ENCODE peak calls at places on chromosomes 11 and 22, in seven cellular contexts. Z is foreskin fibroblast, A is right lobe of liver, E is Calu3, Q is heart left ventricle, C is left lung, G is astrocyte. D is an unnamed sample.

GRCh38 chr11:67053896-67054850 is 2.5 kb upstream of the RHOD start:
- DNase-seq in Z (peak; percentile 74), A (peak; percentile 81), E (peak; percentile 77), Q (no peak), C (no peak), G (peak; percentile 91), D (no peak)

GRCh38 chr11:131695889-131696429 is 325.5 kb downstream of the NTM start:
- DNase-seq in Z (no peak), A (no peak), E (no peak), Q (no peak), C (no peak), G (no peak), D (no peak)

GRCh38 chr11:70131606-70132190 is 53.6 kb downstream of the ANO1 start:
- DNase-seq in Z (no peak), A (no peak), E (no peak), Q (no peak), C (peak; percentile 48), G (no peak), D (no peak)

GRCh38 chr11:42951266-42951665 is 360.5 kb upstream of the API5 start:
- DNase-seq in Z (no peak), A (no peak), E (no peak), Q (no peak), C (no peak), G (no peak), D (no peak)

GRCh38 chr11:128210148-128210940 is 377.0 kb downstream of the ETS1 start:
- DNase-seq in Z (peak; percentile 95), A (no peak), E (peak; percentile 76), Q (no peak), C (no peak), G (peak; percentile 98), D (no peak)

GRCh38 chr22:46024136-46024840 is 47.3 kb upstream of the WNT7B start:
- DNase-seq in Z (no peak), A (peak; percentile 4), E (no peak), Q (peak; percentile 16), C (no peak), G (no peak), D (no peak)

GRCh38 chr22:26398741-26399153 is 30.3 kb upstream of the ASPHD2 start:
- DNase-seq in Z (peak; percentile 85), A (peak; percentile 25), E (peak; percentile 68), Q (peak; percentile 26), C (peak; percentile 77), G (peak; percentile 71), D (peak; percentile 69)

GRCh38 chr11:123740787-123741158 is 687 bp downstream of the ZNF202 start:
- DNase-seq in Z (peak; percentile 15), A (no peak), E (no peak), Q (no peak), C (no peak), G (no peak), D (no peak)

GRCh38 chr11:126112547-126112946 is 49.9 kb upstream of the CDON start:
- DNase-seq in Z (peak; percentile 62), A (no peak), E (no peak), Q (peak; percentile 39), C (no peak), G (no peak), D (no peak)

GRCh38 chr11:126114486-126115252 is 52.0 kb upstream of the CDON start:
- DNase-seq in Z (peak; percentile 14), A (no peak), E (no peak), Q (no peak), C (no peak), G (no peak), D (no peak)

GRCh38 chr11:126113963-126114362 is 51.3 kb upstream of the CDON start:
- DNase-seq in Z (peak; percentile 19), A (no peak), E (no peak), Q (no peak), C (no peak), G (no peak), D (no peak)

GRCh38 chr11:126113012-126113411 is 50.3 kb upstream of the CDON start:
- DNase-seq in Z (no peak), A (no peak), E (no peak), Q (no peak), C (no peak), G (no peak), D (no peak)

DNA sequence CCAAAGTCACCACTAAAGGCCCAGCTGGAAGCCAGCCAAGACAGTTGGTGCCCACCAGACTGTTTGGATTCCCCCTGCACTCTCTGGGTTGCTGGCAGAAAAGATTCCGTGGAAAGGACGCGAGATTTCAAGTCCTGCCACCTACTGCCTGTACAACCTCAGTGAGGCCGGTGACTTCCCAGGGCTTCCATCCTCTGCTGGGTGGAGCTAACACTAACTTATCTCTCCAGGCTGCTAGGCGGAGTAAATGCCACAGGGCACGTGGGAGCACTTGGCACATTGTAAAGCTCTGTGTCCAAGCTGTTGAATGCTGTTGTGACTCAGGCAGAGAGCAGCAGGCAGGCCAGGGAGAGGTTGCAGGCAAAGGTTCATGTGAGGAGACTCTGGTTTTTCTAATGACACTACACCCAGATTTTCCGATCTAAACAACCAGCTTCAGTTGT is 50.9 kb upstream of the CDON start:
- DNase-seq in Z (peak; percentile 97), A (peak; percentile 87), E (peak; percentile 83), Q (peak; percentile 84), C (peak; percentile 87), G (peak; percentile 97), D (no peak)
- TF ChIP-seq CTCF in Z (no peak), A (peak; percentile 17), E (no peak), Q (no peak), C (no peak), G (no peak), D (no peak)

DNA sequence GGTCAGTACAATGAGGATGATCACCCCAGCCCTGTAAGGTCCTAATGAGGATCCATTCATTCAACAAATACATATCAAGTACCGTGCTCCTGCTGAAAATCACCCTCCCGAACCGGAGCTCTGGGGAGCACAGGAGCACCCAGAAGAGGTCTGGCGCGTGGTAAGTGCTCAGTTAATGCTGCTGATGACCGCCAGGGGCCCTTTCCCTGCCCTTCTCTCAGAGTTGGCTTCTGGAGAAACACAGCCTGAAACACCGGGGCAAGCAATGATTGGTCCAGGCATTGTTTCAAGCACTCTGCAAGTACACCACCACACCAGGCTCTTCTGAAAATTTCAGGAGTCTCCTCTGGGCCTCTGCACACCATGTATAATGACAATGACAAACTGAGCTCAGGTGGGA is 3.8 kb upstream of the CCDC86 start:
- DNase-seq in Z (no peak), A (no peak), E (no peak), Q (no peak), C (no peak), G (no peak), D (no peak)
- TF ChIP-seq CTCF in Z (peak; percentile 20), A (no peak), E (no peak), Q (no peak), C (no peak), G (no peak), D (no peak)

GRCh38 chr11:115134886-115135285 is 369.3 kb downstream of the CADM1 start:
- DNase-seq in Z (no peak), A (no peak), E (no peak), Q (no peak), C (no peak), G (no peak), D (no peak)

GRCh38 chr11:115129771-115130306 is 374.4 kb downstream of the CADM1 start:
- DNase-seq in Z (no peak), A (no peak), E (no peak), Q (no peak), C (no peak), G (no peak), D (no peak)

GRCh38 chr11:115133810-115134209 is 370.4 kb downstream of the CADM1 start:
- DNase-seq in Z (no peak), A (no peak), E (no peak), Q (no peak), C (no peak), G (no peak), D (no peak)

GRCh38 chr11:115135936-115136335 is 368.3 kb downstream of the CADM1 start:
- DNase-seq in Z (no peak), A (no peak), E (no peak), Q (no peak), C (no peak), G (no peak), D (no peak)

DNA sequence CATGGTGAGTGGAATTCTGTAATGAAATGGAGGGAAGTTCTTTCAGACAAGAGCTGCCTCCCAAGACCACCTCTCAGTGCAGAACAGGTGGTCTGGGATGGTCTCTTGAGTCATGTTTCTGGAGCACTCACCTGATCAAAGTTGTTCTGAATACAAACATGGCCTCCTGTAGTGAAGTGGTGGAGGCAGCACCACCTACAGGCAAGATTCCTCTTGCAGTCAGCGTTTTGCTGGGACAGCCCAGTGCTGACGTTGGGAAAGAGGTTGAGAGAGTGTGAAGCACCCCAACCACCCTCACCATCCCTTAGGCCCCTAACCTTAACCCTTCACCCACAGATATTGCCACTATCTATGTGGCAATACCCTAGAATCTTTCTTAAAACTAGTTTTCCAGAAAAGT is 371.4 kb downstream of the CADM1 start:
- DNase-seq in Z (no peak), A (no peak), E (no peak), Q (no peak), C (no peak), G (no peak), D (no peak)
- TF ChIP-seq CTCF in Z (peak; percentile 6), A (peak; percentile 17), E (no peak), Q (no peak), C (no peak), G (no peak), D (no peak)

DNA sequence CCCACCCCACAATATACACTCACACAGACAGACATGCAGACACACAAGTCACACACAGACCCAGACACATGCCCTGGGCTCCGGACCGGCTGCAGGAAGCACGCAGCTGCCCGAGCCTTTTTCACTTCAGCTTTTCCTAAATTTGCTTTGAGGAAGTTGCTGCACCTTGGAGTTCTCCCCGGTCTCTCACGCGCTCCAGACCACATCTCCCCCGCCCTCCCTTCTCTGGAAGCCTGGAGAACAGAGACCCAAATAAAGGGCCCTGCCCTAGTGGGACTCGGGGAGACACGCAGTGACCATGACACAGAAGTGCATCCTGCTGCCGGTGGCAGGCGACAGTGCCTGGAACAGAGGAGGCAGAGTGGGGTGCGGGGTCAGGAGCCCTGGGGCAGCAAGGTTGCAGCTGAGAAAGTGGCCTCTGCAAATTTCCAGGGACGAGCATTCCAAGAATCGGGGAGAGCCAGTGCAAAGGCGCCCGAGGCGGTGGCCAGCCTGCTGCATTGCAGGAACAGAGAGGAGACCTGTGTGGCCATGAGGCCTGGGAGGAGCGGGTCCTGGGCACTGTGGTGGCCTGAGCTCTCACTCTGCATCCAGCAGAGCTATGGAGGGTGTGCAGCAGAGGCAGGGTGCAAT is 19.1 kb downstream of the RPL3 start:
- DNase-seq in Z (peak; percentile 45), A (no peak), E (no peak), Q (peak; percentile 65), C (no peak), G (no peak), D (peak; percentile 85)
- TF ChIP-seq CTCF in Z (no peak), A (no peak), E (no peak), Q (no peak), C (no peak), G (no peak), D (no peak)

GRCh38 chr11:108593910-108594434 is 404 bp upstream of the EXPH5 start:
- DNase-seq in Z (no peak), A (no peak), E (no peak), Q (no peak), C (no peak), G (no peak), D (no peak)

GRCh38 chr11:108593214-108593909 is at the start of gene EXPH5:
- DNase-seq in Z (peak; percentile 87), A (peak; percentile 95), E (peak; percentile 95), Q (peak; percentile 78), C (peak; percentile 92), G (peak; percentile 63), D (peak; percentile 61)

GRCh38 chr11:108597736-108598355 is 4.3 kb upstream of the EXPH5 start:
- DNase-seq in Z (no peak), A (no peak), E (no peak), Q (no peak), C (no peak), G (no peak), D (no peak)

GRCh38 chr11:108599978-108600377 is 6.4 kb upstream of the EXPH5 start:
- DNase-seq in Z (no peak), A (no peak), E (no peak), Q (no peak), C (no peak), G (no peak), D (no peak)

GRCh38 chr11:108596701-108597100 is 3.1 kb upstream of the EXPH5 start:
- DNase-seq in Z (peak; percentile 22), A (no peak), E (no peak), Q (no peak), C (no peak), G (no peak), D (no peak)
- TF ChIP-seq CTCF in Z (no peak), A (no peak), E (no peak), Q (no peak), C (no peak), G (no peak), D (no peak)

D was measured in CD14-positive monocyte.